ENCODE peak calls at places on chromosome 15, in nine cellular contexts. U is heart left ventricle, Z is A549, Y is spleen, G is IMR-90, N is ovary, E is stomach, L is Peyer's patch, H is breast epithelium. D is an unnamed sample.

GRCh38 chr15:67998599-67999122 is 55.5 kb upstream of the PIAS1 start:
- DNase-seq in U (no peak), Z (peak), Y (no peak), G (peak), N (no peak), E (peak), L (peak), H (no peak), D (no peak)

GRCh38 chr15:78177447-78177873 is 28.3 kb downstream of the IDH3A start:
- DNase-seq in U (no peak), Z (peak), Y (peak), G (no peak), N (no peak), E (peak), L (peak), H (no peak), D (peak)

GRCh38 chr15:68587769-68588385 is 9.1 kb downstream of the CORO2B start:
- DNase-seq in U (no peak), Z (no peak), Y (peak), G (no peak), N (peak), E (no peak), L (peak), H (no peak), D (no peak)

GRCh38 chr15:74240897-74241614 is 4.9 kb downstream of the CCDC33 start:
- DNase-seq in U (no peak), Z (no peak), Y (no peak), G (no peak), N (no peak), E (no peak), L (no peak), H (no peak), D (no peak)

GRCh38 chr15:49423021-49423420 is at the start of gene FGF7:
- DNase-seq in U (no peak), Z (no peak), Y (no peak), G (peak), N (peak), E (no peak), L (no peak), H (no peak), D (no peak)

GRCh38 chr15:30984542-30984941 is 6.9 kb downstream of the MTMR10 start:
- DNase-seq in U (no peak), Z (no peak), Y (no peak), G (no peak), N (no peak), E (no peak), L (no peak), H (no peak), D (no peak)

GRCh38 chr15:60627544-60627943 is 148.6 kb upstream of the ICE2 start:
- DNase-seq in U (no peak), Z (no peak), Y (no peak), G (no peak), N (no peak), E (no peak), L (no peak), H (no peak), D (no peak)

GRCh38 chr15:78317145-78317836 is 17.9 kb upstream of the SKIC8 start:
- DNase-seq in U (no peak), Z (peak), Y (peak), G (no peak), N (no peak), E (peak), L (peak), H (no peak), D (no peak)

GRCh38 chr15:83288381-83288801 is 3.9 kb upstream of the BNC1 start:
- DNase-seq in U (no peak), Z (no peak), Y (no peak), G (no peak), N (no peak), E (no peak), L (no peak), H (no peak), D (no peak)

DNA sequence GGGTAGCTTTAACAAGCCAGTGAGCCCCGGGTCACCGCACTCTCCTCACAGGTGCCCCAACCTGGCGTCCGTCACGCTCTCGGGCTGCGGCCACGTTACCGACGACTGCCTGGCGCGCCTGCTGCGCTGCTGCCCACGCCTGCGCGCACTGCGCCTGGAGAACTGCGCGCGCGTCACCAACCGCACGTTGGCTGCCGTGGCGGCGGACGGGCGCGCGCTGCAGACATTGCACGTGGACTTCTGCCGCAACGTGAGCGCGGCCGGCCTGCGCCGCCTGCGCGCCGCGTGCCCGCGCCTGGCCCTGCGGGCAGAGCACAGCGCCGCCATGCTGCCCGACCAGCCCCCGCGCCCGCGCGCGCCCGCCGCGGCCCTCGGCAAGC is 3.4 kb downstream of the FBXL22 start:
- DNase-seq in U (peak), Z (peak), Y (peak), G (peak), N (peak), E (peak), L (peak), H (peak), D (no peak)
- TF ChIP-seq POLR2A in U (no peak), Z (peak), Y (peak), G (peak), N (peak), E (no peak), L (peak), H (peak), D (peak)

DNA sequence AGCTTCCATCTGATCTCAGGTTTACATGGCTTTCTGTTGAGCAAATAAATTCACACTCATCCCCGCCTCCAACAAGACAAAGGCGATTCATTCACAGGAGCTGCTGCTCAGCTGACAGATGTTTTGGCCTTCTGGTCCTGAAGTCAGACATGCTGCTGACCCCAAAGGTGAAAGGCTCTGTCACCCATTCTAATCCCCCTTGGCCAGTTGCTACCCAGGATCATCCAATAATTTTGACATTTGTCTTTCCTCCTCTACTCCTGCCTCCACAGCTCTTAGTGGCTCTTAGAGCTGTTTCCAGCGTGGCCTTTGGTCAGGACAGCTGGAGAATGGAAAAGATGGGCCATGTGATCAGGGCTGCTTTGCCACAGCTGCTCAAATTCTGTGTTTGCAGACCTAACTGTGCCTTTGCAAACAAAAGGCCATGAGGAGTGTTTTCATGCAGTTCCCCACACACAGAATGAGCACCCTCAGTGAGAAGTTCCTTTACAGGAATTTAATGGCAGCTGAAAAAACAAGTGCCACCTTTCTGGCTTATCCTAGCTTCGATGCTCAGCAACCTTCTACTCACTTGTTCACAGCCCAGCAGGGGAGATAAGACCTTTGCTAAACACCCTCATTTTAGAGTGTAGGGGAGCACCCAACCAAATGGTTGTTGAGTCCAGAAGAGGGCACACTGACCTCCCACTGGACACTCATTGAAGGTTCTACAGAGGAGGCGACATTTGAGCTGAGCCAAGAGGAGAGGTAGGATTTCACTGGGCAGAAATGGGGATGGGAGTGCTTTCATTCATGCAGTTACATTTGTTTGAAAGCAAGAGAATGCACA is 39.0 kb downstream of the CYP19A1 start:
- DNase-seq in U (no peak), Z (no peak), Y (no peak), G (no peak), N (no peak), E (no peak), L (no peak), H (no peak), D (no peak)
- TF ChIP-seq POLR2A in U (no peak), Z (no peak), Y (no peak), G (no peak), N (no peak), E (no peak), L (no peak), H (no peak), D (no peak)

GRCh38 chr15:88987590-88987950 is 74.4 kb upstream of the MFGE8 start:
- DNase-seq in U (no peak), Z (no peak), Y (no peak), G (no peak), N (no peak), E (no peak), L (no peak), H (no peak), D (no peak)
- TF ChIP-seq POLR2A in U (no peak), Z (no peak), Y (no peak), G (no peak), N (no peak), E (no peak), L (no peak), H (no peak), D (no peak)

GRCh38 chr15:94576889-94577533 is 345.6 kb downstream of the MCTP2 start:
- DNase-seq in U (no peak), Z (peak), Y (no peak), G (no peak), N (no peak), E (peak), L (no peak), H (no peak), D (peak)
- TF ChIP-seq POLR2A in U (no peak), Z (no peak), Y (no peak), G (no peak), N (no peak), E (no peak), L (no peak), H (no peak), D (no peak)

GRCh38 chr15:41116872-41117242 is 777 bp upstream of the INO80 start:
- DNase-seq in U (no peak), Z (no peak), Y (no peak), G (no peak), N (no peak), E (no peak), L (no peak), H (no peak), D (no peak)

GRCh38 chr15:41116116-41116871 is at the start of gene INO80:
- DNase-seq in U (peak), Z (peak), Y (peak), G (peak), N (peak), E (peak), L (peak), H (peak), D (peak)

GRCh38 chr15:41115652-41116115 is 396 bp downstream of the INO80 start:
- DNase-seq in U (no peak), Z (peak), Y (peak), G (peak), N (no peak), E (peak), L (peak), H (peak), D (peak)

DNA sequence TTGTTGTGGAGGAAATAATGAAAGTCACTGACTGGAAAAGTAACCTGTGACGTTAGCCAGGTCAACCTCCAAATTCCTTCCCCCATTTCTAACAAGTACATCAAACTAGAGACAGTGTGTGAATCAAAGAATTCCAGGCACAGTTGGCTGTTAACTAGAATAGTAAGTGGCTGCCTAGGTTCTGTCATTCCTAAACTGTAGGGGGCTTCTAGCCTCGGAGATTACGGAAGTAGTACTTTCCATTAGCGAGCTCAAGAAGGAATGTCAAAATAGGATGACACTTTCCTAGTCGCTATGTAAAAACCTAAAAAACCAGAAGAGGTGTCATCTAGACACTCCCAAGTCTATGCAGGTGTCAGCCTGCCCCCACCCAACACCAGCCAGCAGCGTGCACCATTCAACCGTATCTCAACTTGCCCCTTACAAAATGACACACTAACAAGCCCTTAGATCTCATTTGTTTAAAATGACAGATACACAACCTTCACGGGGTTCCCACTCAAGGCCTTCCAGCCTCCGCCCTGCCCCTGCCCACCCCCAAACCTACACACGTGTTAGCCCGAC is 910 bp downstream of the INO80 start:
- DNase-seq in U (no peak), Z (peak), Y (no peak), G (peak), N (no peak), E (no peak), L (no peak), H (no peak), D (no peak)
- TF ChIP-seq POLR2A in U (no peak), Z (no peak), Y (no peak), G (no peak), N (no peak), E (no peak), L (no peak), H (no peak), D (no peak)

GRCh38 chr15:65088643-65089021 is 12.1 kb downstream of the KBTBD13 start:
- DNase-seq in U (no peak), Z (no peak), Y (no peak), G (no peak), N (no peak), E (no peak), L (peak), H (no peak), D (no peak)
- TF ChIP-seq POLR2A in U (no peak), Z (no peak), Y (no peak), G (no peak), N (no peak), E (no peak), L (peak), H (no peak), D (no peak)

GRCh38 chr15:100341662-100342560 is at the start of gene ADAMTS17:
- DNase-seq in U (peak), Z (peak), Y (peak), G (peak), N (peak), E (peak), L (peak), H (peak), D (no peak)
- TF ChIP-seq POLR2A in U (peak), Z (no peak), Y (no peak), G (no peak), N (peak), E (no peak), L (peak), H (peak), D (no peak)

GRCh38 chr15:45279024-45279697 is 27.1 kb downstream of the SLC28A2 start:
- DNase-seq in U (peak), Z (peak), Y (peak), G (peak), N (peak), E (peak), L (peak), H (peak), D (peak)
- TF ChIP-seq POLR2A in U (no peak), Z (peak), Y (no peak), G (peak), N (peak), E (no peak), L (peak), H (peak), D (peak)

DNA sequence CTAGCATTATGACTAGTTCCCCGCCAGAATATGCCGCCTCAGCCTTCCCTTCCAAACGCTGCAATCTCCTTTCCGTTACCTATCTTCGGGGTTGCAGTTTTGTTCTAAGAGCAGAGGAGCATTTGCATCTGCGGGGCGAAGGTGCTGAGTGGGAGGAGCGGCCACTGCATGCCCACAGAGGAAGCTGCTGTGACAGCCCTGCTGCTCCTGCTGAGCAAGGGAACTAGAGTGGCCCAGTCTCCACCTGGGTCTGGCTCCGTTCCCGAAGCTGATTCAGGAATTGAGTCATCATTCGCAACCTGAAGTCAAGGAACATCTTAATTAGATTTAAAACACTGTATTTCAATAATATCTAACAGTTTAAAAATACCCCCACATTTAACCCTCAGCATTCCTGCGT is 98.2 kb upstream of the TJP1 start:
- DNase-seq in U (no peak), Z (peak), Y (no peak), G (peak), N (no peak), E (peak), L (peak), H (no peak), D (peak)
- TF ChIP-seq POLR2A in U (no peak), Z (no peak), Y (no peak), G (no peak), N (no peak), E (no peak), L (no peak), H (no peak), D (no peak)

D was measured in H54.